ENCODE peak calls at places on chromosome 2, in six cellular contexts. One of them, this sample, is unnamed.
A peak's percentile ranks its signal among the peaks of the same experiment; 100 is the strongest.

GRCh38 chr2:88211809-88212154 is 41.6 kb downstream of the THNSL2 start:
- DNase-seq in left ventricle myocardium inferior: no peak
- DNase-seq in HepG2: no peak
- DNase-seq in cardiac muscle cell: no peak
- DNase-seq in HL-60: no peak
- DNase-seq in suprapubic skin: no peak
- DNase-seq in this sample: no peak

GRCh38 chr2:41445865-41446264 is 602.0 kb upstream of the PKDCC start:
- DNase-seq in HepG2: no peak
- DNase-seq in left ventricle myocardium inferior: no peak
- DNase-seq in HL-60: no peak
- DNase-seq in suprapubic skin: no peak
- DNase-seq in cardiac muscle cell: no peak
- DNase-seq in this sample: no peak

GRCh38 chr2:234451852-234452625 is 44.8 kb downstream of the ARL4C start:
- DNase-seq in cardiac muscle cell: peak; percentile 88
- DNase-seq in suprapubic skin: no peak
- DNase-seq in HL-60: no peak
- DNase-seq in left ventricle myocardium inferior: no peak
- DNase-seq in HepG2: no peak
- DNase-seq in this sample: no peak

GRCh38 chr2:62337403-62337802 is 141.5 kb downstream of the B3GNT2 start:
- DNase-seq in HepG2: no peak
- DNase-seq in cardiac muscle cell: no peak
- DNase-seq in suprapubic skin: no peak
- DNase-seq in left ventricle myocardium inferior: no peak
- DNase-seq in HL-60: no peak
- DNase-seq in this sample: no peak

GRCh38 chr2:231890896-231891513 is 35.2 kb downstream of the NPPC start:
- DNase-seq in HepG2: no peak
- DNase-seq in suprapubic skin: no peak
- DNase-seq in HL-60: no peak
- DNase-seq in left ventricle myocardium inferior: no peak
- DNase-seq in cardiac muscle cell: no peak
- DNase-seq in this sample: no peak

GRCh38 chr2:17759805-17760204 is 5.9 kb downstream of the GEN1 start:
- DNase-seq in suprapubic skin: no peak
- DNase-seq in cardiac muscle cell: peak; percentile 74
- DNase-seq in HepG2: no peak
- DNase-seq in left ventricle myocardium inferior: no peak
- DNase-seq in HL-60: peak; percentile 38
- DNase-seq in this sample: no peak

GRCh38 chr2:226721541-226721940 is 78.1 kb downstream of the IRS1 start:
- DNase-seq in cardiac muscle cell: peak; percentile 59
- DNase-seq in suprapubic skin: peak; percentile 61
- DNase-seq in HepG2: no peak
- DNase-seq in left ventricle myocardium inferior: peak; percentile 57
- DNase-seq in HL-60: no peak
- DNase-seq in this sample: no peak

GRCh38 chr2:27353762-27354596 is 2.6 kb downstream of the GTF3C2 start:
- DNase-seq in HepG2: peak; percentile 88
- DNase-seq in suprapubic skin: no peak
- DNase-seq in cardiac muscle cell: peak; percentile 32
- DNase-seq in HL-60: peak; percentile 55
- DNase-seq in left ventricle myocardium inferior: no peak
- DNase-seq in this sample: no peak

GRCh38 chr2:165239230-165239629 is at the start of gene SCN2A:
- DNase-seq in suprapubic skin: no peak
- DNase-seq in HepG2: peak; percentile 54
- DNase-seq in cardiac muscle cell: peak; percentile 70
- DNase-seq in left ventricle myocardium inferior: no peak
- DNase-seq in HL-60: no peak
- DNase-seq in this sample: no peak

GRCh38 chr2:181954538-181954883 is 31.1 kb upstream of the PPP1R1C start:
- DNase-seq in HL-60: no peak
- DNase-seq in cardiac muscle cell: peak; percentile 11
- DNase-seq in HepG2: no peak
- DNase-seq in suprapubic skin: no peak
- DNase-seq in left ventricle myocardium inferior: no peak
- DNase-seq in this sample: no peak

GRCh38 chr2:239331560-239331959 is 69.3 kb downstream of the HDAC4 start:
- DNase-seq in HL-60: no peak
- DNase-seq in left ventricle myocardium inferior: no peak
- DNase-seq in suprapubic skin: no peak
- DNase-seq in cardiac muscle cell: no peak
- DNase-seq in HepG2: no peak
- DNase-seq in this sample: no peak

GRCh38 chr2:69309336-69310048 is 77.5 kb downstream of the GFPT1 start:
- DNase-seq in HL-60: no peak
- DNase-seq in suprapubic skin: no peak
- DNase-seq in left ventricle myocardium inferior: peak; percentile 31
- DNase-seq in HepG2: no peak
- DNase-seq in cardiac muscle cell: peak; percentile 77
- DNase-seq in this sample: no peak

GRCh38 chr2:86225581-86225980 is 26.3 kb downstream of the MRPL35 start:
- DNase-seq in HepG2: no peak
- DNase-seq in HL-60: peak; percentile 79
- DNase-seq in cardiac muscle cell: peak; percentile 21
- DNase-seq in suprapubic skin: no peak
- DNase-seq in left ventricle myocardium inferior: peak; percentile 77
- DNase-seq in this sample: no peak

GRCh38 chr2:142533083-142533482 is 344.4 kb upstream of the KYNU start:
- DNase-seq in suprapubic skin: no peak
- DNase-seq in left ventricle myocardium inferior: no peak
- DNase-seq in HepG2: no peak
- DNase-seq in cardiac muscle cell: no peak
- DNase-seq in HL-60: no peak
- DNase-seq in this sample: no peak

GRCh38 chr2:240139666-240140393 is 628 bp downstream of the OTOS start:
- DNase-seq in cardiac muscle cell: no peak
- DNase-seq in suprapubic skin: peak; percentile 38
- DNase-seq in HepG2: no peak
- DNase-seq in HL-60: no peak
- DNase-seq in left ventricle myocardium inferior: no peak
- DNase-seq in this sample: no peak

GRCh38 chr2:237227190-237227988 is 141.7 kb downstream of the COPS8 start:
- DNase-seq in cardiac muscle cell: peak; percentile 92
- DNase-seq in HepG2: no peak
- DNase-seq in left ventricle myocardium inferior: no peak
- DNase-seq in HL-60: no peak
- DNase-seq in suprapubic skin: no peak
- DNase-seq in this sample: no peak

GRCh38 chr2:127700527-127701192 is 637 bp upstream of the SFT2D3 start:
- DNase-seq in HepG2: peak; percentile 84
- DNase-seq in suprapubic skin: peak; percentile 84
- DNase-seq in left ventricle myocardium inferior: peak; percentile 50
- DNase-seq in cardiac muscle cell: no peak
- DNase-seq in HL-60: peak; percentile 15
- DNase-seq in this sample: peak; percentile 19

GRCh38 chr2:151927501-151928221 is 99.4 kb upstream of the ARL5A start:
- DNase-seq in left ventricle myocardium inferior: no peak
- DNase-seq in cardiac muscle cell: no peak
- DNase-seq in HepG2: no peak
- DNase-seq in suprapubic skin: no peak
- DNase-seq in HL-60: no peak
- DNase-seq in this sample: no peak
- H3K27me3 ChIP-seq in left ventricle myocardium inferior: no peaks in the 10 kb centered on the region
- H3K27me3 ChIP-seq in cardiac muscle cell: no peaks in the 10 kb centered on the region
- H3K27me3 ChIP-seq in HepG2: no peaks in the 10 kb centered on the region
- H3K27me3 ChIP-seq in suprapubic skin: no peaks in the 10 kb centered on the region
- H3K27me3 ChIP-seq in HL-60: no peaks in the 10 kb centered on the region
- H3K27me3 ChIP-seq in this sample: no peaks in the 10 kb centered on the region

DNA sequence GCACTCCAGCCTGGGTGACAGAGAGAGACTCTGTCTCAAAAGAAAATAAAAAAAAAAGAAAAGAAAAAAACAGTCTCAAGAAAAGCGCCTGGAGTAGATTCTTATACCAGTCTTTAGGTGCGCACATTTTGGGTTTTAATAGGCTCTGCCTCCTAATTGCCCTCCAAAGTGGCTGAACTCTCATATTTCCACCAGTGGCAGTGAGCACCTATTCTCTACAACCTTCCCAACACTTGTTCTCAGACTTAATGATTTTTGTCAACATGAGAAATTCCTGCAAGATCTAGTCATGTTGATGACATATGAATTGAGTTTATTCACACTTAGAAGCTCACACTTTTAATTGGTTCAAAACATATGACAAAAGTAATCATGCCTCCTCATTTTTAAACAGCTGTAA is 39.0 kb downstream of the PLB1 start:
- DNase-seq in left ventricle myocardium inferior: no peak
- DNase-seq in suprapubic skin: no peak
- DNase-seq in cardiac muscle cell: no peak
- DNase-seq in HepG2: no peak
- DNase-seq in HL-60: no peak
- DNase-seq in this sample: no peak
- H3K27me3 ChIP-seq in left ventricle myocardium inferior: no peaks in the 10 kb centered on the region
- H3K27me3 ChIP-seq in suprapubic skin: no peaks in the 10 kb centered on the region
- H3K27me3 ChIP-seq in cardiac muscle cell: no peaks in the 10 kb centered on the region
- H3K27me3 ChIP-seq in HepG2: no peaks in the 10 kb centered on the region
- H3K27me3 ChIP-seq in HL-60: no peaks in the 10 kb centered on the region
- H3K27me3 ChIP-seq in this sample: no peaks in the 10 kb centered on the region

DNA sequence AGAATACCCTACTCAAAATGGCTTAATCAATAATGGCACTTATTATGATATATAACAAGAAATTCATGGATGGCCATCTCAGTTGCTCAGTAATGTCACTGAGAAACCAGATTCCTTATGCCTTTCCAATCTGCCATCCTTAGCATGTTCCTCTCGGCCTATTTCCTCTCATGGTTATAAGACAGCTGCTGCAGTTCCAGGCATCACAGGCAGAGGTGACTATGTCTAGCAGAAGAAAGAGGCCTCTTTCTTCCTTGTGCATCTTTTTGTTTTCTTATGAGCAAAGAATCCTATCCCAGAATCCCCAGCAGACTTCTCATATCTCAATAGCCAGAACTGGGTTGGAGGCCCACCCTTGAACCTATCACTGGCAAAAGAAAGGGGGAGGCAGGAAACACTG is 310.6 kb upstream of the SPRED2 start:
- DNase-seq in cardiac muscle cell: no peak
- DNase-seq in HL-60: no peak
- DNase-seq in HepG2: no peak
- DNase-seq in left ventricle myocardium inferior: no peak
- DNase-seq in suprapubic skin: no peak
- DNase-seq in this sample: no peak
- H3K27me3 ChIP-seq in cardiac muscle cell: no peaks in the 10 kb centered on the region
- H3K27me3 ChIP-seq in HL-60: no peaks in the 10 kb centered on the region
- H3K27me3 ChIP-seq in HepG2: no peaks in the 10 kb centered on the region
- H3K27me3 ChIP-seq in left ventricle myocardium inferior: no peaks in the 10 kb centered on the region
- H3K27me3 ChIP-seq in suprapubic skin: no peaks in the 10 kb centered on the region
- H3K27me3 ChIP-seq in this sample: no peaks in the 10 kb centered on the region

GRCh38 chr2:95311821-95312542 is 14.8 kb downstream of the KCNIP3 start:
- DNase-seq in left ventricle myocardium inferior: no peak
- DNase-seq in HepG2: no peak
- DNase-seq in HL-60: no peak
- DNase-seq in suprapubic skin: no peak
- DNase-seq in cardiac muscle cell: no peak
- DNase-seq in this sample: no peak
- H3K27me3 ChIP-seq in left ventricle myocardium inferior: peaks cover 62% of the 10 kb centered on the region
- H3K27me3 ChIP-seq in HepG2: peaks cover 10% of the 10 kb centered on the region
- H3K27me3 ChIP-seq in HL-60: no peaks in the 10 kb centered on the region
- H3K27me3 ChIP-seq in suprapubic skin: peaks cover 3% of the 10 kb centered on the region
- H3K27me3 ChIP-seq in cardiac muscle cell: no peaks in the 10 kb centered on the region
- H3K27me3 ChIP-seq in this sample: no peaks in the 10 kb centered on the region

DNA sequence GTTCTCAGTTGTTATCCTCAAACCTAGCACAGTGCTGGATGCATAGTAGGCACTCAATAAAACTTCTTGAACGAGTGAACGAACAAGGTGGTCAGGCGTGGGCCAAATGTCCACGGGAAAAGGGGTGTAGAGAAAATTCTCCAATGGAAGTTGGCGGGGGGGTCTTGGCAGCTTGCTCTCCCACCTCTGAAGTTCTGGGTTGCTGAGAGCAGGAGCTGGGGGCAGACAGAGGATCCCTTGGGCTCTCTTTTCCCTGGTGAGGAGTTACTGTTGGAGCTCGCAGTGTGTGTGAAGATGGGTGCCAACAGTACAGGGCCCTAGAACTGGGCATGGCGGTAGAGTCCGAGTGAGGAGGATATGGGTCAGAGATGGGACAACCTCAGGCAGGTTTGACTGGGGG is 2.3 kb upstream of the CRYBA2 start:
- DNase-seq in left ventricle myocardium inferior: no peak
- DNase-seq in HepG2: no peak
- DNase-seq in cardiac muscle cell: no peak
- DNase-seq in suprapubic skin: no peak
- DNase-seq in HL-60: no peak
- DNase-seq in this sample: no peak
- H3K27me3 ChIP-seq in left ventricle myocardium inferior: peaks cover 100% of the 10 kb centered on the region
- H3K27me3 ChIP-seq in HepG2: peaks cover 47% of the 10 kb centered on the region
- H3K27me3 ChIP-seq in cardiac muscle cell: peaks cover 89% of the 10 kb centered on the region
- H3K27me3 ChIP-seq in suprapubic skin: peaks cover 91% of the 10 kb centered on the region
- H3K27me3 ChIP-seq in HL-60: peaks cover 79% of the 10 kb centered on the region
- H3K27me3 ChIP-seq in this sample: peaks cover 47% of the 10 kb centered on the region

DNA sequence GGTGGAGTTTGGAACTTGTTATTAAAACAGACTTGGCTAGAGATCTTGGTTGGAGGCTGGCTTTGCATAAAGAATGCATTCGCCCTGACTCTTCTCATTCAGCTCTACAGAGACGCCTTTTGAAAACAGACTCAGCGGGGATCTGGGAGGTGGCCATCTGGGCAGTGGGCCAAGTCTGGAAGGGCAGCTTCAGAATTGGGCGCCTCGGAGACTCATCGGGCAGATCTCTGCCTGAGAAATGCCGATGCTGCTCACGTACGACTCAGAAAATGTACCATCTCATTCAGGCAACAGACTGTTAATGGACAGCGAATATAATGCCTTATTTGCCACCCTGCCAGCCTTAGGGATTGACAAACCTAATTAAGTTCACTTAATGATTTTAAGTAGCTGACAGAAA is 166.4 kb downstream of the CLIP4 start:
- DNase-seq in cardiac muscle cell: peak; percentile 71
- DNase-seq in HL-60: no peak
- DNase-seq in suprapubic skin: no peak
- DNase-seq in HepG2: no peak
- DNase-seq in left ventricle myocardium inferior: no peak
- DNase-seq in this sample: no peak
- H3K27me3 ChIP-seq in cardiac muscle cell: no peaks in the 10 kb centered on the region
- H3K27me3 ChIP-seq in HL-60: no peaks in the 10 kb centered on the region
- H3K27me3 ChIP-seq in suprapubic skin: peaks cover 24% of the 10 kb centered on the region
- H3K27me3 ChIP-seq in HepG2: no peaks in the 10 kb centered on the region
- H3K27me3 ChIP-seq in left ventricle myocardium inferior: peaks cover 68% of the 10 kb centered on the region
- H3K27me3 ChIP-seq in this sample: peaks cover 36% of the 10 kb centered on the region